ENCODE peak calls at places on chromosomes 5 and 9, in five cellular contexts. J, D, E, F and K are unnamed samples.

GRCh38 chr9:111161015-111161415 is 122.7 kb upstream of the LPAR1 start:
- DNase-seq in D (peak; percentile 46), E (no peak), J (no peak), F (no peak), K (peak; percentile 69)

GRCh38 chr5:12934722-12935121 is 1009.8 kb downstream of the DNAH5 start:
- DNase-seq in F (no peak), J (no peak), E (no peak), D (no peak), K (no peak)

GRCh38 chr5:137696481-137696880 is 39.4 kb downstream of the KLHL3 start:
- DNase-seq in J (no peak), D (no peak), E (peak; percentile 75), F (no peak), K (no peak)

GRCh38 chr5:168041583-168041982 is 249.9 kb upstream of the WWC1 start:
- DNase-seq in D (no peak), F (no peak), E (no peak), J (no peak), K (no peak)

GRCh38 chr9:14652729-14653377 is 40.4 kb downstream of the ZDHHC21 start:
- DNase-seq in E (peak; percentile 52), D (no peak), F (no peak), J (no peak), K (peak; percentile 14)

GRCh38 chr9:98276907-98277469 is 21.5 kb upstream of the TBC1D2 start:
- DNase-seq in D (no peak), J (no peak), E (no peak), F (no peak), K (no peak)

GRCh38 chr5:76494201-76494600 is 91.1 kb downstream of the IQGAP2 start:
- DNase-seq in F (no peak), D (no peak), J (no peak), E (no peak), K (no peak)

GRCh38 chr5:32276173-32276853 is 36.4 kb downstream of the MTMR12 start:
- DNase-seq in E (peak; percentile 95), J (no peak), D (no peak), F (no peak), K (no peak)

GRCh38 chr9:16154570-16155078 is 601.8 kb downstream of the CCDC171 start:
- DNase-seq in E (peak; percentile 63), J (no peak), D (no peak), F (peak; percentile 68), K (peak; percentile 55)

GRCh38 chr9:70012569-70012968 is 31.1 kb upstream of the MAMDC2 start:
- DNase-seq in F (no peak), D (no peak), J (no peak), E (no peak), K (no peak)

GRCh38 chr5:3225201-3225960 is 370.3 kb upstream of the IRX1 start:
- DNase-seq in D (no peak), E (no peak), J (no peak), F (no peak), K (peak; percentile 42)

GRCh38 chr5:179192891-179193470 is 132.8 kb downstream of the ZNF354C start:
- DNase-seq in F (no peak), J (peak; percentile 72), D (no peak), E (no peak), K (no peak)